ENCODE peak calls at places on chromosomes 6 and 20, in six cellular contexts. One of them, this sample, is unnamed.

GRCh38 chr20:8718214-8718613 is 350.7 kb upstream of the PLCB4 start:
- DNase-seq in mammary epithelial cell: no peak
- DNase-seq in CD8-positive, alpha-beta memory T cell: no peak
- DNase-seq in fibroblast of lung: no peak
- DNase-seq in aorta: no peak
- DNase-seq in Karpas-422: no peak
- DNase-seq in this sample: no peak

GRCh38 chr6:122645256-122645655 is 35.1 kb downstream of the PKIB start:
- DNase-seq in mammary epithelial cell: no peak
- DNase-seq in Karpas-422: no peak
- DNase-seq in fibroblast of lung: no peak
- DNase-seq in aorta: no peak
- DNase-seq in CD8-positive, alpha-beta memory T cell: no peak
- DNase-seq in this sample: no peak

GRCh38 chr6:151962246-151962846 is 154.9 kb downstream of the ESR1 start:
- DNase-seq in fibroblast of lung: no peak
- DNase-seq in CD8-positive, alpha-beta memory T cell: no peak
- DNase-seq in mammary epithelial cell: peak; percentile 52
- DNase-seq in Karpas-422: no peak
- DNase-seq in aorta: no peak
- DNase-seq in this sample: no peak

GRCh38 chr6:27611451-27611850 is 138.5 kb upstream of the ZNF184 start:
- DNase-seq in mammary epithelial cell: no peak
- DNase-seq in aorta: no peak
- DNase-seq in fibroblast of lung: no peak
- DNase-seq in CD8-positive, alpha-beta memory T cell: no peak
- DNase-seq in Karpas-422: no peak
- DNase-seq in this sample: no peak

GRCh38 chr6:16749516-16750485 is 11.5 kb downstream of the ATXN1 start:
- DNase-seq in Karpas-422: no peak
- DNase-seq in fibroblast of lung: no peak
- DNase-seq in mammary epithelial cell: no peak
- DNase-seq in aorta: no peak
- DNase-seq in CD8-positive, alpha-beta memory T cell: no peak
- DNase-seq in this sample: no peak

GRCh38 chr20:50187403-50188051 is 3.1 kb upstream of the CEBPB start:
- DNase-seq in mammary epithelial cell: peak; percentile 50
- DNase-seq in aorta: no peak
- DNase-seq in fibroblast of lung: peak; percentile 72
- DNase-seq in CD8-positive, alpha-beta memory T cell: no peak
- DNase-seq in Karpas-422: no peak
- DNase-seq in this sample: no peak

GRCh38 chr6:49939993-49940498 is 23.9 kb downstream of the DEFB114 start:
- DNase-seq in Karpas-422: no peak
- DNase-seq in mammary epithelial cell: no peak
- DNase-seq in CD8-positive, alpha-beta memory T cell: no peak
- DNase-seq in aorta: no peak
- DNase-seq in fibroblast of lung: no peak
- DNase-seq in this sample: no peak

GRCh38 chr6:80215063-80215462 is 108.6 kb downstream of the BCKDHB start:
- DNase-seq in aorta: no peak
- DNase-seq in Karpas-422: no peak
- DNase-seq in fibroblast of lung: no peak
- DNase-seq in CD8-positive, alpha-beta memory T cell: no peak
- DNase-seq in mammary epithelial cell: no peak
- DNase-seq in this sample: no peak

GRCh38 chr20:52731086-52731485 is 241.1 kb upstream of the TSHZ2 start:
- DNase-seq in fibroblast of lung: no peak
- DNase-seq in CD8-positive, alpha-beta memory T cell: no peak
- DNase-seq in Karpas-422: no peak
- DNase-seq in aorta: no peak
- DNase-seq in mammary epithelial cell: no peak
- DNase-seq in this sample: no peak

GRCh38 chr20:33516882-33517281 is 27.0 kb downstream of the CBFA2T2 start:
- DNase-seq in Karpas-422: no peak
- DNase-seq in aorta: no peak
- DNase-seq in mammary epithelial cell: no peak
- DNase-seq in CD8-positive, alpha-beta memory T cell: no peak
- DNase-seq in fibroblast of lung: no peak
- DNase-seq in this sample: no peak

GRCh38 chr6:116410945-116411623 is 40.3 kb downstream of the DSE start:
- DNase-seq in Karpas-422: no peak
- DNase-seq in aorta: peak; percentile 51
- DNase-seq in fibroblast of lung: peak; percentile 71
- DNase-seq in mammary epithelial cell: peak; percentile 49
- DNase-seq in CD8-positive, alpha-beta memory T cell: no peak
- DNase-seq in this sample: no peak

GRCh38 chr6:107459283-107460073 is at the start of gene PDSS2:
- DNase-seq in aorta: peak; percentile 99
- DNase-seq in Karpas-422: peak; percentile 99
- DNase-seq in mammary epithelial cell: peak; percentile 94
- DNase-seq in fibroblast of lung: peak; percentile 95
- DNase-seq in CD8-positive, alpha-beta memory T cell: peak; percentile 96
- DNase-seq in this sample: peak; percentile 93

GRCh38 chr6:139820191-139820590 is 445.7 kb upstream of the CITED2 start:
- DNase-seq in CD8-positive, alpha-beta memory T cell: no peak
- DNase-seq in Karpas-422: no peak
- DNase-seq in fibroblast of lung: peak; percentile 79
- DNase-seq in mammary epithelial cell: peak; percentile 8
- DNase-seq in aorta: no peak
- DNase-seq in this sample: no peak

GRCh38 chr6:107657755-107658461 is 166.2 kb downstream of the SCML4 start:
- DNase-seq in mammary epithelial cell: no peak
- DNase-seq in Karpas-422: peak; percentile 97
- DNase-seq in CD8-positive, alpha-beta memory T cell: peak; percentile 45
- DNase-seq in aorta: peak; percentile 69
- DNase-seq in fibroblast of lung: peak; percentile 93
- DNase-seq in this sample: no peak

GRCh38 chr6:37057128-37057471 is 51.6 kb downstream of the FGD2 start:
- DNase-seq in aorta: no peak
- DNase-seq in mammary epithelial cell: no peak
- DNase-seq in Karpas-422: no peak
- DNase-seq in CD8-positive, alpha-beta memory T cell: no peak
- DNase-seq in fibroblast of lung: no peak
- DNase-seq in this sample: no peak

GRCh38 chr6:72844614-72845013 is 222.8 kb downstream of the KCNQ5 start:
- DNase-seq in Karpas-422: no peak
- DNase-seq in aorta: no peak
- DNase-seq in CD8-positive, alpha-beta memory T cell: no peak
- DNase-seq in mammary epithelial cell: no peak
- DNase-seq in fibroblast of lung: no peak
- DNase-seq in this sample: no peak

GRCh38 chr6:102742033-102742432 is 1348.5 kb downstream of the GRIK2 start:
- DNase-seq in CD8-positive, alpha-beta memory T cell: no peak
- DNase-seq in Karpas-422: no peak
- DNase-seq in aorta: no peak
- DNase-seq in fibroblast of lung: no peak
- DNase-seq in mammary epithelial cell: no peak
- DNase-seq in this sample: no peak

GRCh38 chr6:88982720-88983119 is 19.3 kb upstream of the RNGTT start:
- DNase-seq in fibroblast of lung: peak; percentile 89
- DNase-seq in aorta: peak; percentile 65
- DNase-seq in CD8-positive, alpha-beta memory T cell: peak; percentile 54
- DNase-seq in mammary epithelial cell: peak; percentile 78
- DNase-seq in Karpas-422: peak; percentile 80
- DNase-seq in this sample: no peak

GRCh38 chr20:45176526-45176925 is 1.8 kb downstream of the PI3 start:
- DNase-seq in mammary epithelial cell: no peak
- DNase-seq in Karpas-422: no peak
- DNase-seq in fibroblast of lung: no peak
- DNase-seq in aorta: no peak
- DNase-seq in CD8-positive, alpha-beta memory T cell: no peak
- DNase-seq in this sample: no peak

GRCh38 chr6:50257322-50257721 is 207.6 kb upstream of the DEFB112 start:
- DNase-seq in mammary epithelial cell: no peak
- DNase-seq in Karpas-422: no peak
- DNase-seq in aorta: no peak
- DNase-seq in fibroblast of lung: no peak
- DNase-seq in CD8-positive, alpha-beta memory T cell: no peak
- DNase-seq in this sample: no peak

GRCh38 chr6:144008501-144009245 is 614 bp upstream of the PLAGL1 start:
- DNase-seq in aorta: no peak
- DNase-seq in fibroblast of lung: no peak
- DNase-seq in Karpas-422: no peak
- DNase-seq in mammary epithelial cell: no peak
- DNase-seq in CD8-positive, alpha-beta memory T cell: no peak
- DNase-seq in this sample: no peak

GRCh38 chr6:92723390-92723931 is 695.9 kb downstream of the EPHA7 start:
- DNase-seq in aorta: no peak
- DNase-seq in fibroblast of lung: no peak
- DNase-seq in mammary epithelial cell: no peak
- DNase-seq in Karpas-422: no peak
- DNase-seq in CD8-positive, alpha-beta memory T cell: no peak
- DNase-seq in this sample: no peak

GRCh38 chr20:10501377-10501776 is 66.3 kb downstream of the SLX4IP start:
- DNase-seq in Karpas-422: no peak
- DNase-seq in CD8-positive, alpha-beta memory T cell: peak; percentile 19
- DNase-seq in fibroblast of lung: no peak
- DNase-seq in mammary epithelial cell: peak; percentile 56
- DNase-seq in aorta: no peak
- DNase-seq in this sample: peak; percentile 76

GRCh38 chr6:154593122-154593521 is 82.6 kb upstream of the CNKSR3 start:
- DNase-seq in Karpas-422: no peak
- DNase-seq in fibroblast of lung: no peak
- DNase-seq in aorta: peak; percentile 54
- DNase-seq in CD8-positive, alpha-beta memory T cell: no peak
- DNase-seq in mammary epithelial cell: no peak
- DNase-seq in this sample: no peak

GRCh38 chr6:154595997-154596396 is 85.5 kb upstream of the CNKSR3 start:
- DNase-seq in Karpas-422: no peak
- DNase-seq in mammary epithelial cell: no peak
- DNase-seq in fibroblast of lung: no peak
- DNase-seq in aorta: no peak
- DNase-seq in CD8-positive, alpha-beta memory T cell: no peak
- DNase-seq in this sample: no peak

GRCh38 chr6:154595538-154595937 is 85.1 kb upstream of the CNKSR3 start:
- DNase-seq in Karpas-422: no peak
- DNase-seq in mammary epithelial cell: no peak
- DNase-seq in fibroblast of lung: no peak
- DNase-seq in aorta: no peak
- DNase-seq in CD8-positive, alpha-beta memory T cell: no peak
- DNase-seq in this sample: no peak

GRCh38 chr6:154596701-154597100 is 86.2 kb upstream of the CNKSR3 start:
- DNase-seq in mammary epithelial cell: no peak
- DNase-seq in CD8-positive, alpha-beta memory T cell: no peak
- DNase-seq in fibroblast of lung: no peak
- DNase-seq in aorta: no peak
- DNase-seq in Karpas-422: no peak
- DNase-seq in this sample: no peak

GRCh38 chr6:154594474-154595198 is 84.2 kb upstream of the CNKSR3 start:
- DNase-seq in fibroblast of lung: no peak
- DNase-seq in CD8-positive, alpha-beta memory T cell: no peak
- DNase-seq in mammary epithelial cell: no peak
- DNase-seq in Karpas-422: no peak
- DNase-seq in aorta: no peak
- DNase-seq in this sample: no peak
- H3K27ac ChIP-seq in fibroblast of lung: no peak overlapping the region
- H3K27ac ChIP-seq in CD8-positive, alpha-beta memory T cell: no peak overlapping the region
- H3K27ac ChIP-seq in mammary epithelial cell: no peak overlapping the region
- H3K27ac ChIP-seq in Karpas-422: no peak overlapping the region
- H3K27ac ChIP-seq in aorta: no peak overlapping the region
- H3K27ac ChIP-seq in this sample: no peak overlapping the region

DNA sequence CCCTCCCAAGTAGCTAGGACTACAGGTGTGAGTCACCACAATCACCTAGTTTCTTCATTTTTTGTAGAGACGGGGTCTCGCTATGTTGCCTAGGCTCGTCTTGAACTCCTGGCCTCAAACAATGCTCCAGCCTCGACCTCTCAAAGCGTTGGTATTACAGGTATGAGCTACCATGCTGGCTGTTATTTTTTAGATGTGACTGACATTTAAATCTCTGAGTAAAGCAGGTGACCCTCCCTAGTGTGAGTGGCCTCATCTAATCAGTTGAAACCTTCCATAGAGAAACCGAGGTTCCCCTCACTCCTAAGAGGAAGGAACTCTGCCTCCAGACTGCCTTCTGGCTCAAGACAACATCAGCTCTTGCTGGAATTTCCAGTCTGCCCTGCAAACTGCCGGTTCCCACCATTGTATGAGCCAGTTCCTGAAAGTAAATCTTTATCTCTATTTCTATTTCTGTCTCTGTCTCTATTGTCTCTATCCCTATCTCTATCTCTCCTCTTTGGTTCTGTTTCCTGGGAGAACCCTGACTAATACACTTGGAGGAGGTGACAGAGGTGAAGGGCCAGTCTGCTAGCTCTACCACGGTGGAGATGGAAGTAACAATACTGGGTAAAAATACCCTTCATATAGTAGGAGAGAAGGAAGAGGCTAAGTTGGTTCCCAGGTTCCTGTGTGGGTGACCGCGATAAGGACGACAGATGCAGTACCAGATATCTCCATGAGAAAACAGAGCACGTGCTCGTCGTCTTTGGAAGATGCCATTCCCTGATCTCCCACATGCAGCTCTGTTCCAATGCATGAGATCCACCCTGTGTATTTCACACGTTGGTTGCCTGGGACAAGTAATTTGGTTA is 81.0 kb downstream of the MYB start:
- DNase-seq in Karpas-422: no peak
- DNase-seq in mammary epithelial cell: no peak
- DNase-seq in aorta: no peak
- DNase-seq in fibroblast of lung: no peak
- DNase-seq in CD8-positive, alpha-beta memory T cell: no peak
- DNase-seq in this sample: no peak
- H3K27ac ChIP-seq in Karpas-422: no peak overlapping the region
- H3K27ac ChIP-seq in mammary epithelial cell: no peak overlapping the region
- H3K27ac ChIP-seq in aorta: no peak overlapping the region
- H3K27ac ChIP-seq in fibroblast of lung: no peak overlapping the region
- H3K27ac ChIP-seq in CD8-positive, alpha-beta memory T cell: no peak overlapping the region
- H3K27ac ChIP-seq in this sample: no peak overlapping the region

GRCh38 chr6:70673054-70673453 is 5.4 kb downstream of the SMAP1 start:
- DNase-seq in mammary epithelial cell: no peak
- DNase-seq in CD8-positive, alpha-beta memory T cell: no peak
- DNase-seq in Karpas-422: no peak
- DNase-seq in aorta: no peak
- DNase-seq in fibroblast of lung: no peak
- DNase-seq in this sample: no peak
- H3K27ac ChIP-seq in mammary epithelial cell: no peak overlapping the region
- H3K27ac ChIP-seq in CD8-positive, alpha-beta memory T cell: no peak overlapping the region
- H3K27ac ChIP-seq in Karpas-422: no peak overlapping the region
- H3K27ac ChIP-seq in aorta: no peak overlapping the region
- H3K27ac ChIP-seq in fibroblast of lung: no peak overlapping the region
- H3K27ac ChIP-seq in this sample: no peak overlapping the region

GRCh38 chr6:56692586-56693245 is 50.0 kb upstream of the DST start:
- DNase-seq in CD8-positive, alpha-beta memory T cell: no peak
- DNase-seq in mammary epithelial cell: no peak
- DNase-seq in Karpas-422: no peak
- DNase-seq in fibroblast of lung: peak; percentile 89
- DNase-seq in aorta: no peak
- DNase-seq in this sample: no peak

GRCh38 chr6:56693246-56693607 is 50.5 kb upstream of the DST start:
- DNase-seq in aorta: peak; percentile 87
- DNase-seq in fibroblast of lung: peak; percentile 89
- DNase-seq in Karpas-422: no peak
- DNase-seq in CD8-positive, alpha-beta memory T cell: no peak
- DNase-seq in mammary epithelial cell: peak; percentile 63
- DNase-seq in this sample: peak; percentile 67

GRCh38 chr6:56695702-56696101 is 53.0 kb upstream of the DST start:
- DNase-seq in mammary epithelial cell: no peak
- DNase-seq in CD8-positive, alpha-beta memory T cell: no peak
- DNase-seq in Karpas-422: no peak
- DNase-seq in aorta: no peak
- DNase-seq in fibroblast of lung: peak; percentile 50
- DNase-seq in this sample: no peak

GRCh38 chr6:56691201-56691595 is 48.5 kb upstream of the DST start:
- DNase-seq in aorta: no peak
- DNase-seq in Karpas-422: no peak
- DNase-seq in mammary epithelial cell: no peak
- DNase-seq in CD8-positive, alpha-beta memory T cell: no peak
- DNase-seq in fibroblast of lung: no peak
- DNase-seq in this sample: no peak

GRCh38 chr6:56693988-56694387 is 51.3 kb upstream of the DST start:
- DNase-seq in Karpas-422: no peak
- DNase-seq in fibroblast of lung: no peak
- DNase-seq in CD8-positive, alpha-beta memory T cell: no peak
- DNase-seq in mammary epithelial cell: no peak
- DNase-seq in aorta: no peak
- DNase-seq in this sample: no peak
- H3K27ac ChIP-seq in Karpas-422: no peak overlapping the region
- H3K27ac ChIP-seq in fibroblast of lung: no peak overlapping the region
- H3K27ac ChIP-seq in CD8-positive, alpha-beta memory T cell: no peak overlapping the region
- H3K27ac ChIP-seq in mammary epithelial cell: no peak overlapping the region
- H3K27ac ChIP-seq in aorta: no peak overlapping the region
- H3K27ac ChIP-seq in this sample: no peak overlapping the region